ENCODE peak calls at places on chromosomes 3 and 15, in four cellular contexts. One of them, this sample, is unnamed.

GRCh38 chr3:129827765-129828164 is 65.7 kb downstream of the TMCC1 start:
- DNase-seq in heart left ventricle: no peak
- DNase-seq in lower leg skin: no peak
- DNase-seq in mesothelial cell of epicardium: no peak
- DNase-seq in this sample: no peak

GRCh38 chr3:21641959-21642358 is 109.1 kb downstream of the ZNF385D start:
- DNase-seq in heart left ventricle: no peak
- DNase-seq in lower leg skin: no peak
- DNase-seq in mesothelial cell of epicardium: no peak
- DNase-seq in this sample: no peak

GRCh38 chr3:106421928-106422327 is 553.1 kb upstream of the CBLB start:
- DNase-seq in heart left ventricle: no peak
- DNase-seq in lower leg skin: no peak
- DNase-seq in mesothelial cell of epicardium: no peak
- DNase-seq in this sample: no peak

GRCh38 chr3:64539451-64540196 is 148.2 kb downstream of the ADAMTS9 start:
- DNase-seq in heart left ventricle: no peak
- DNase-seq in lower leg skin: no peak
- DNase-seq in mesothelial cell of epicardium: no peak
- DNase-seq in this sample: no peak

GRCh38 chr15:31483053-31483923 is 156.7 kb downstream of the KLF13 start:
- DNase-seq in heart left ventricle: no peak
- DNase-seq in lower leg skin: peak
- DNase-seq in mesothelial cell of epicardium: peak
- DNase-seq in this sample: no peak

GRCh38 chr15:35209838-35210237 is 124.7 kb upstream of the NANOGP8 start:
- DNase-seq in heart left ventricle: no peak
- DNase-seq in lower leg skin: no peak
- DNase-seq in mesothelial cell of epicardium: no peak
- DNase-seq in this sample: no peak

GRCh38 chr3:113953677-113954076 is 5.9 kb downstream of the ZDHHC23 start:
- DNase-seq in heart left ventricle: no peak
- DNase-seq in lower leg skin: no peak
- DNase-seq in mesothelial cell of epicardium: no peak
- DNase-seq in this sample: no peak

GRCh38 chr3:111577798-111578685 is 17.1 kb downstream of the ZBED2 start:
- DNase-seq in heart left ventricle: no peak
- DNase-seq in lower leg skin: no peak
- DNase-seq in mesothelial cell of epicardium: no peak
- DNase-seq in this sample: no peak

GRCh38 chr3:73204841-73205240 is 143.4 kb downstream of the EBLN2 start:
- DNase-seq in heart left ventricle: no peak
- DNase-seq in lower leg skin: no peak
- DNase-seq in mesothelial cell of epicardium: no peak
- DNase-seq in this sample: no peak

GRCh38 chr3:60703008-60703407 is 548.2 kb downstream of the FHIT start:
- DNase-seq in heart left ventricle: no peak
- DNase-seq in lower leg skin: no peak
- DNase-seq in mesothelial cell of epicardium: no peak
- DNase-seq in this sample: no peak

GRCh38 chr15:33215941-33216872 is 21.7 kb upstream of the FMN1 start:
- DNase-seq in heart left ventricle: no peak
- DNase-seq in lower leg skin: no peak
- DNase-seq in mesothelial cell of epicardium: no peak
- DNase-seq in this sample: no peak

GRCh38 chr15:82846621-82847020 is 37.2 kb downstream of the WHAMM start:
- DNase-seq in heart left ventricle: no peak
- DNase-seq in lower leg skin: peak
- DNase-seq in mesothelial cell of epicardium: no peak
- DNase-seq in this sample: no peak

GRCh38 chr3:189324538-189325138 is 152.9 kb downstream of the TPRG1 start:
- DNase-seq in heart left ventricle: no peak
- DNase-seq in lower leg skin: no peak
- DNase-seq in mesothelial cell of epicardium: no peak
- DNase-seq in this sample: no peak

GRCh38 chr3:106809633-106810460 is 567.4 kb upstream of the CCDC54 start:
- DNase-seq in heart left ventricle: no peak
- DNase-seq in lower leg skin: no peak
- DNase-seq in mesothelial cell of epicardium: no peak
- DNase-seq in this sample: no peak

GRCh38 chr3:25783661-25784512 is 644 bp upstream of the NGLY1 start:
- DNase-seq in heart left ventricle: no peak
- DNase-seq in lower leg skin: peak
- DNase-seq in mesothelial cell of epicardium: peak
- DNase-seq in this sample: peak

GRCh38 chr15:22808761-22809280 is 22.4 kb downstream of the NIPA1 start:
- DNase-seq in heart left ventricle: no peak
- DNase-seq in lower leg skin: peak
- DNase-seq in mesothelial cell of epicardium: no peak
- DNase-seq in this sample: no peak

GRCh38 chr3:77541203-77541922 is 501.5 kb downstream of the ROBO2 start:
- DNase-seq in heart left ventricle: no peak
- DNase-seq in lower leg skin: no peak
- DNase-seq in mesothelial cell of epicardium: no peak
- DNase-seq in this sample: peak

GRCh38 chr3:174862101-174862500 is 3.0 kb downstream of the NAALADL2 start:
- DNase-seq in heart left ventricle: no peak
- DNase-seq in lower leg skin: no peak
- DNase-seq in mesothelial cell of epicardium: no peak
- DNase-seq in this sample: no peak

GRCh38 chr3:138434276-138434874 is at the start of gene ESYT3:
- DNase-seq in heart left ventricle: peak
- DNase-seq in lower leg skin: peak
- DNase-seq in mesothelial cell of epicardium: peak
- DNase-seq in this sample: peak

GRCh38 chr15:51884517-51885236 is 55.2 kb downstream of the TMOD3 start:
- DNase-seq in heart left ventricle: no peak
- DNase-seq in lower leg skin: no peak
- DNase-seq in mesothelial cell of epicardium: no peak
- DNase-seq in this sample: no peak

GRCh38 chr3:23580337-23580736 is 225.4 kb upstream of the UBE2E1 start:
- DNase-seq in heart left ventricle: no peak
- DNase-seq in lower leg skin: no peak
- DNase-seq in mesothelial cell of epicardium: no peak
- DNase-seq in this sample: no peak

GRCh38 chr3:60384352-60384751 is 866.9 kb downstream of the FHIT start:
- DNase-seq in heart left ventricle: no peak
- DNase-seq in lower leg skin: no peak
- DNase-seq in mesothelial cell of epicardium: no peak
- DNase-seq in this sample: no peak

GRCh38 chr3:54122046-54122801 is at the start of gene CACNA2D3:
- DNase-seq in heart left ventricle: peak
- DNase-seq in lower leg skin: no peak
- DNase-seq in mesothelial cell of epicardium: peak
- DNase-seq in this sample: peak

GRCh38 chr3:191727338-191727737 is 266.4 kb downstream of the PYDC2 start:
- DNase-seq in heart left ventricle: no peak
- DNase-seq in lower leg skin: no peak
- DNase-seq in mesothelial cell of epicardium: no peak
- DNase-seq in this sample: no peak

GRCh38 chr15:69926011-69926410 is 171.7 kb downstream of the TLE3 start:
- DNase-seq in heart left ventricle: no peak
- DNase-seq in lower leg skin: peak
- DNase-seq in mesothelial cell of epicardium: no peak
- DNase-seq in this sample: no peak

GRCh38 chr3:90062018-90062417 is 954.6 kb downstream of the EPHA3 start:
- DNase-seq in heart left ventricle: no peak
- DNase-seq in lower leg skin: no peak
- DNase-seq in mesothelial cell of epicardium: no peak
- DNase-seq in this sample: no peak

GRCh38 chr15:29815000-29815704 is 7.1 kb downstream of the TJP1 start:
- DNase-seq in heart left ventricle: no peak
- DNase-seq in lower leg skin: no peak
- DNase-seq in mesothelial cell of epicardium: no peak
- DNase-seq in this sample: no peak

GRCh38 chr3:65945953-65946352 is 92.8 kb downstream of the MAGI1 start:
- DNase-seq in heart left ventricle: no peak
- DNase-seq in lower leg skin: no peak
- DNase-seq in mesothelial cell of epicardium: no peak
- DNase-seq in this sample: no peak

GRCh38 chr15:46309914-46310313 is 675.1 kb downstream of the SQOR start:
- DNase-seq in heart left ventricle: no peak
- DNase-seq in lower leg skin: no peak
- DNase-seq in mesothelial cell of epicardium: no peak
- DNase-seq in this sample: no peak

GRCh38 chr3:65776494-65776893 is 262.2 kb downstream of the MAGI1 start:
- DNase-seq in heart left ventricle: no peak
- DNase-seq in lower leg skin: no peak
- DNase-seq in mesothelial cell of epicardium: no peak
- DNase-seq in this sample: no peak

DNA sequence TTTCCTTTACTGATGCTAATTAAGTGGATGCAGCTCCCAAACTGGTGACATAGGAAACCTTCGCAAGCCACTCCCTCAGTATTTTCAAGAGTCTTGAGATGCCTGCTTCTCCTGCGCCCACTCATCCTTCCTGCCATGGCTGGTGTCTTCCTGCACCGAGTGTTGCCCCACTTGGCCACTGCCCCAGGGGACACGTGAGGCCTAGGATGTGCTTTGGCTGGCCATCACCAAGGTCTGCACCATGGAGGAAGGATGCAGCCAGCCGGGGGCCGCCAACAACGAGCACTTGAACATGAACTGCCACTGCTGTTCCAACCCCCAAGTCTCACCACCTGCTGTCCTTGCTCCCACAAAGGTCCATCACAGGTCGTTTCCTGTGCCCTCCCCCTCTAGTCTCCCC is 34.1 kb downstream of the EPHB3 start:
- DNase-seq in heart left ventricle: peak
- DNase-seq in lower leg skin: no peak
- DNase-seq in mesothelial cell of epicardium: no peak
- DNase-seq in this sample: no peak
- TF ChIP-seq CTCF in heart left ventricle: no peak
- TF ChIP-seq CTCF in lower leg skin: no peak
- TF ChIP-seq CTCF in mesothelial cell of epicardium: no peak
- TF ChIP-seq CTCF in this sample: no peak

DNA sequence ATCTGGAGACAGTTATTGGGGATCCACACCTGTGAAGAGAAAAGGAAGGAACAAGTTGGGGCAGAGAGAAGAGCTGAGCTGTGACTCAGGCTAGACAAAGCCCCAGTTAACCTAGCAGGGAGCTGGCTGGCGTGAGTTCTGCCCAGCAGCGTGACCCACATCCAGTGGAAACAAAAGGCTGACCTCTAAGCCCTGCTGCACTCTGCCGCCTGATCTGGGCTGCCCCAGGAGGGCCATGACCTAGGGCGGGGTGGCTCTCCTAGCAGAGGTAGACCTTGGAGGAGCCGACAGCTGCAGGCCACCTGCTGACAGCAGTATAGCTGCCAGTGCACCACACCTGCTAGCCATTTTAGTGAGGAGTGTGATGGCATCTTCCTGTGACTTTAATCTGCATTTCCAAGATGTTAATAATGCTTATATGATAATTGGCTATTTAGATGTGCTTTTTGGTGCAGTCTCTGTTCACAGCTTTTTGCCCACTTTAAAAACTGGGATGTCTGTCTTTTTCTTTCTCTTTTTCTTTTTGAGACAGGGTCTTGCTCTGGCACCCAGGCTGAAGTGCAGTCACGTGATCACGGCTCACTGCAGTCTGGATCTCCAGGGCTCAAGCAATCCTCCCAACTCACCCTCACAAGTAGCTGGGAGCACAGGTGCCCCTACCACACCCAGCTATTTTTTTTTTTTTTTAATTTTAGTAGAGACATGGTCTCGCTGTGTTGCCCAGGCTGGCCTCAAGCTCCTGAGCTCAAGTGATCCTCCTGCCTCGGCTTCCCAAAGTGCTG is 78.1 kb downstream of the LSM3 start:
- DNase-seq in heart left ventricle: no peak
- DNase-seq in lower leg skin: no peak
- DNase-seq in mesothelial cell of epicardium: no peak
- DNase-seq in this sample: no peak
- TF ChIP-seq CTCF in heart left ventricle: no peak
- TF ChIP-seq CTCF in lower leg skin: no peak
- TF ChIP-seq CTCF in mesothelial cell of epicardium: no peak
- TF ChIP-seq CTCF in this sample: no peak

DNA sequence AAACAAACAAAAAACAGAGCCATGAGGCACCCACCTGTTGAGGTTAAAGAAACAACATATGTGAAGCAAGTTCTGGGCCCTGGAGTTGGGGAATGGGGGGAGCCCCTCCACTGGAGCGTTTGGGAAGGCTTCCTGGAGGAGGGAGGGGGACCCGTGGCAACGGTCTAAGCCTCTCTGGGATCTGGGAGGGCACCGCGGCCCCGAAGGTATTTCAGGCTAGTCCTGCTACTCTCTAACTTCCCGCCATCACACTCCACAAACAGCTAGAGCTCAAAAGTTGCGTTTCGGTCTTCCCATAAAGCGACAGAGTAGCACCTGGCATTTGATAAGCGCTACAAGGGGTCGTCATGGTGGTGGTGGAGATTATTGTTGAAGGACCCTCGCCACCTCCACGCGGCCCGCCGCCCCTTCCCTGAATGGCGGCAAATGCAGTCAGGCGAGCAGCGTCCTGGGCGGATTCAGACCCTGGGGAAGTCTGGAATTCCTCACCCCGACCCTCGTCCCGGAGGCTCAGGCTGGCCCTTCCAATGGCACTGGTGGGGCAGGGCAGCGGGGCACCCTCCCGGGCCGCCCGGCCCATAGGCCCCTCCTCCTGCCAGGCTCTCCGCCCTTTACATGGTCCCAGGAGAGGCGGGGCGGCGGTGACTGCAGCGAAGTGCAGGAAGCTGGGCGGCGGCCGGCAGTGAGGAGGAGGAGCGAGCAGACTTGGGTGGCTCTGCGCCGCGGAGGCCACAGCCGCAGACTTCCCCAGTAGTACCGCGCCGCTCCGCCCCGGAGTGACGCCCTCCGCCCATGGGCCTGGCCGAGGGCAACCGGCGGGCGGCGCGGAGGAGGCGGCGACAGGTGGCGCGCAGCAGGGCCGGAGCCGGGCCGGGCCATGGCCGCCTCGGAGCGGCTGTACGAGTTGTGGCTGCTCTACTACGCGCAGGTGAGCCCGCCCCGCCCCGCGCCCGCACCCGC is at the start of gene NBEAL2:
- DNase-seq in heart left ventricle: peak
- DNase-seq in lower leg skin: peak
- DNase-seq in mesothelial cell of epicardium: peak
- DNase-seq in this sample: peak
- TF ChIP-seq CTCF in heart left ventricle: no peak
- TF ChIP-seq CTCF in lower leg skin: no peak
- TF ChIP-seq CTCF in mesothelial cell of epicardium: no peak
- TF ChIP-seq CTCF in this sample: peak

DNA sequence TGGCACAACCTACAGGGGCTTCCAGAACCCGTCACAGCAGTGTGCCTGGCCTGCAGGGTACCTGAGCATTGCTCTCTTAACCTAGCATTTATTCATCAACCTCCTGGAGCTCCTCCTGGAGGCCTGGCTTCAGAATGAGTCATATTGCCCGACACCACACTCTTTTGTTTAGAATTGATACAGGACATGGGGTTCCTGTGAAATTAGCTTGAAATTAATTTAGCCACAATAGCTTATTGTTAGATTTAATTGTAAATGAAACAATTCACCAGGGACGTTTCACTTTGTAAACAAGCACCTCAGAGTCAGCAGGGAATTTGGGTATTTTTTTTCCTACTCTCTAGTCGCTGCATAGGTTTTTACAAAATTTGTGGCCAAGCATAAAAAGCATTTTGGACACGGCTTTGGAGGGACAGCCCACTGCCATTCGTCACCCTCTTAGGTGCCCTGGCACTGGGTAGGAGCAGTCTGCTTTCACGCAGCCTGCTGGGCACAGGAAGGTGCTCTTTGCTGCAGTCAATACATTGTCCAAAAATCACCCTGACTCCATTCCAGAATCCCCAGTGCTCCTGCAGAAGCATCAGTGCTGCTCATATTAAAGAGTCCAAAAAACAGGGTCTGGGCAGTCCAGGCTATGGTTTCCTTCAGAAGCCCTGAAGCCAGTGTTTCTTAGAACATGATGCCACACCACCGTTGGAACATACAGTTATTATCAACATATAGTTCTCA is 60.8 kb upstream of the MEF2A start:
- DNase-seq in heart left ventricle: no peak
- DNase-seq in lower leg skin: no peak
- DNase-seq in mesothelial cell of epicardium: no peak
- DNase-seq in this sample: no peak
- TF ChIP-seq CTCF in heart left ventricle: peak
- TF ChIP-seq CTCF in lower leg skin: no peak
- TF ChIP-seq CTCF in mesothelial cell of epicardium: no peak
- TF ChIP-seq CTCF in this sample: no peak

This sample was measured in neural crest cell.